ENCODE peak calls at places on chromosomes 2 and 18, in five cellular contexts. One of them, this sample, is unnamed.

GRCh38 chr2:211085056-211085680 is 528.8 kb downstream of the CPS1 start:
- DNase-seq in ovary: no peak
- DNase-seq in stomach: no peak
- DNase-seq in endothelial cell of umbilical vein: peak; percentile 43
- DNase-seq in GM12891: no peak
- DNase-seq in this sample: no peak

GRCh38 chr2:127197475-127198385 is 22.4 kb downstream of the CYP27C1 start:
- DNase-seq in ovary: peak; percentile 74
- DNase-seq in stomach: peak; percentile 69
- DNase-seq in endothelial cell of umbilical vein: peak; percentile 39
- DNase-seq in GM12891: no peak
- DNase-seq in this sample: no peak

GRCh38 chr2:44273596-44273995 is 1.7 kb upstream of the SLC3A1 start:
- DNase-seq in ovary: no peak
- DNase-seq in stomach: no peak
- DNase-seq in endothelial cell of umbilical vein: no peak
- DNase-seq in GM12891: no peak
- DNase-seq in this sample: no peak

GRCh38 chr2:240781471-240782220 is 38.4 kb downstream of the KIF1A start:
- DNase-seq in ovary: peak; percentile 33
- DNase-seq in stomach: no peak
- DNase-seq in endothelial cell of umbilical vein: no peak
- DNase-seq in GM12891: no peak
- DNase-seq in this sample: no peak

GRCh38 chr2:201220102-201220570 is 37.2 kb downstream of the CASP10 start:
- DNase-seq in ovary: no peak
- DNase-seq in stomach: peak; percentile 45
- DNase-seq in endothelial cell of umbilical vein: peak; percentile 92
- DNase-seq in GM12891: no peak
- DNase-seq in this sample: no peak

GRCh38 chr18:62434798-62435197 is 88.0 kb upstream of the ZCCHC2 start:
- DNase-seq in ovary: no peak
- DNase-seq in stomach: no peak
- DNase-seq in endothelial cell of umbilical vein: no peak
- DNase-seq in GM12891: no peak
- DNase-seq in this sample: no peak

GRCh38 chr2:152046940-152047339 is 51.9 kb downstream of the CACNB4 start:
- DNase-seq in ovary: no peak
- DNase-seq in stomach: no peak
- DNase-seq in endothelial cell of umbilical vein: no peak
- DNase-seq in GM12891: no peak
- DNase-seq in this sample: no peak

GRCh38 chr18:36314754-36315153 is 17.2 kb downstream of the FHOD3 start:
- DNase-seq in ovary: no peak
- DNase-seq in stomach: no peak
- DNase-seq in endothelial cell of umbilical vein: no peak
- DNase-seq in GM12891: no peak
- DNase-seq in this sample: no peak

GRCh38 chr2:197972587-197972986 is 168.2 kb downstream of the PLCL1 start:
- DNase-seq in ovary: no peak
- DNase-seq in stomach: no peak
- DNase-seq in endothelial cell of umbilical vein: no peak
- DNase-seq in GM12891: no peak
- DNase-seq in this sample: no peak

GRCh38 chr2:72696559-72696958 is 129.3 kb downstream of the EXOC6B start:
- DNase-seq in ovary: no peak
- DNase-seq in stomach: no peak
- DNase-seq in endothelial cell of umbilical vein: no peak
- DNase-seq in GM12891: no peak
- DNase-seq in this sample: no peak

GRCh38 chr2:200422532-200423262 is 87.2 kb downstream of the KCTD18 start:
- DNase-seq in ovary: no peak
- DNase-seq in stomach: no peak
- DNase-seq in endothelial cell of umbilical vein: no peak
- DNase-seq in GM12891: no peak
- DNase-seq in this sample: no peak

GRCh38 chr2:144643537-144644336 is 123.8 kb upstream of the ZEB2 start:
- DNase-seq in ovary: no peak
- DNase-seq in stomach: no peak
- DNase-seq in endothelial cell of umbilical vein: no peak
- DNase-seq in GM12891: no peak
- DNase-seq in this sample: no peak

GRCh38 chr2:144484201-144484948 is 35.5 kb downstream of the ZEB2 start:
- DNase-seq in ovary: no peak
- DNase-seq in stomach: no peak
- DNase-seq in endothelial cell of umbilical vein: no peak
- DNase-seq in GM12891: no peak
- DNase-seq in this sample: no peak

GRCh38 chr18:55981712-55982475 is 393.9 kb upstream of the TCF4 start:
- DNase-seq in ovary: no peak
- DNase-seq in stomach: no peak
- DNase-seq in endothelial cell of umbilical vein: no peak
- DNase-seq in GM12891: no peak
- DNase-seq in this sample: no peak

GRCh38 chr2:38076710-38077430 is 919 bp upstream of the CYP1B1 start:
- DNase-seq in ovary: peak; percentile 76
- DNase-seq in stomach: peak; percentile 70
- DNase-seq in endothelial cell of umbilical vein: no peak
- DNase-seq in GM12891: peak; percentile 68
- DNase-seq in this sample: peak; percentile 86

GRCh38 chr2:191933307-191934105 is 86.6 kb upstream of the CAVIN2 start:
- DNase-seq in ovary: no peak
- DNase-seq in stomach: no peak
- DNase-seq in endothelial cell of umbilical vein: peak; percentile 33
- DNase-seq in GM12891: no peak
- DNase-seq in this sample: no peak

GRCh38 chr2:29072251-29072650 is 2.1 kb downstream of the PCARE start:
- DNase-seq in ovary: no peak
- DNase-seq in stomach: no peak
- DNase-seq in endothelial cell of umbilical vein: no peak
- DNase-seq in GM12891: no peak
- DNase-seq in this sample: no peak
- TF ChIP-seq POLR2A in ovary: no peak
- TF ChIP-seq POLR2A in stomach: no peak
- TF ChIP-seq POLR2A in endothelial cell of umbilical vein: no peak
- TF ChIP-seq POLR2A in GM12891: no peak
- TF ChIP-seq POLR2A in this sample: no peak

GRCh38 chr2:23502096-23502495 is 117.1 kb downstream of the KLHL29 start:
- DNase-seq in ovary: peak; percentile 73
- DNase-seq in stomach: no peak
- DNase-seq in endothelial cell of umbilical vein: no peak
- DNase-seq in GM12891: no peak
- DNase-seq in this sample: no peak
- TF ChIP-seq POLR2A in ovary: no peak
- TF ChIP-seq POLR2A in stomach: no peak
- TF ChIP-seq POLR2A in endothelial cell of umbilical vein: no peak
- TF ChIP-seq POLR2A in GM12891: no peak
- TF ChIP-seq POLR2A in this sample: no peak

GRCh38 chr2:161061786-161062185 is 98.4 kb upstream of the TANK start:
- DNase-seq in ovary: no peak
- DNase-seq in stomach: no peak
- DNase-seq in endothelial cell of umbilical vein: no peak
- DNase-seq in GM12891: no peak
- DNase-seq in this sample: no peak

GRCh38 chr2:161067846-161068245 is 92.4 kb upstream of the TANK start:
- DNase-seq in ovary: no peak
- DNase-seq in stomach: no peak
- DNase-seq in endothelial cell of umbilical vein: no peak
- DNase-seq in GM12891: no peak
- DNase-seq in this sample: no peak

GRCh38 chr2:161063946-161064306 is 96.3 kb upstream of the TANK start:
- DNase-seq in ovary: no peak
- DNase-seq in stomach: no peak
- DNase-seq in endothelial cell of umbilical vein: no peak
- DNase-seq in GM12891: no peak
- DNase-seq in this sample: no peak

GRCh38 chr2:161059388-161059787 is 100.8 kb upstream of the TANK start:
- DNase-seq in ovary: no peak
- DNase-seq in stomach: no peak
- DNase-seq in endothelial cell of umbilical vein: no peak
- DNase-seq in GM12891: no peak
- DNase-seq in this sample: no peak

GRCh38 chr2:161063074-161063945 is 96.9 kb upstream of the TANK start:
- DNase-seq in ovary: peak; percentile 71
- DNase-seq in stomach: peak; percentile 70
- DNase-seq in endothelial cell of umbilical vein: peak; percentile 89
- DNase-seq in GM12891: peak; percentile 17
- DNase-seq in this sample: peak; percentile 40
- TF ChIP-seq POLR2A in ovary: no peak
- TF ChIP-seq POLR2A in stomach: no peak
- TF ChIP-seq POLR2A in endothelial cell of umbilical vein: no peak
- TF ChIP-seq POLR2A in GM12891: no peak
- TF ChIP-seq POLR2A in this sample: no peak

DNA sequence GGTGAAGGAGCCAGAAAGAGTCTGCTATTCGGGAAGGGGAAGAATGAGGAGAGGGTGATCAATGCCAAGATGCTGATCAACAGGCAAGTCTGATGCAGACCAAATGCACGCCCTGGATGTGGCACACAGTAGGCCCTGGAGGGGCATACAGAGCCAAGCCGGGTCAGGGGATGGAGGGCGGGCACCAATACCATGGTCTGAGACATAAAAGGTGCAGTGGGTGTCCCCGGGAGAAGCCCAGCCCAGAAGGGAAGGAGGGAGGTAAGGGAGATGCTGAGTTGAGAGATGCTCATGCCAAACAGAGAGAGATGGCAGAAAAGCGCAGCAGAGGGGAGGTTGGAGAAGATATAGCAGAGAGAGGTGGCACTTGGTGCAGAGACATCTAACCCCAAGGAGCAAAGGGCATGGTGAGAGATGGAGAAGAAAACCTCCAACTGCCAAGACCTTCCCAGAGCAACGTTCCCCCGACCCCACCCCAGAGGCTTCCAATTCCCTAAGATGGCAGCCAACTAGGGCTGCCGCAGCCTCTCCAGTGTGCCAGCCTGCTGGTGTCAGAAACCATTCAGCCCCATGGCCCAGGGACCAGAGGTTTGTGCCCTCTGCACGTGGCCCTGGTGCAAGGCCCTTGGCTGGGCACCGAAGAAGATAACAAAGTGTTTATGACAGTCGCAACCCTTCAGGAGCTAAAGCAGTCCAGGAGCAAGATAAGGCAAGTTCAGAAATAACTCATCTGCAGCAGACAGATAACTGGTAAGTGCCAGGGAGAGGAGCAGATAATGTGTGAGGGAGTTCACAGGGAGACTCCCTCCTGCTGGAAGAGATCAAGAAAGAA is 66.4 kb upstream of the ID2 start:
- DNase-seq in ovary: no peak
- DNase-seq in stomach: no peak
- DNase-seq in endothelial cell of umbilical vein: no peak
- DNase-seq in GM12891: no peak
- DNase-seq in this sample: no peak
- TF ChIP-seq POLR2A in ovary: no peak
- TF ChIP-seq POLR2A in stomach: no peak
- TF ChIP-seq POLR2A in endothelial cell of umbilical vein: no peak
- TF ChIP-seq POLR2A in GM12891: no peak
- TF ChIP-seq POLR2A in this sample: no peak

GRCh38 chr2:70979626-70980025 is 1.2 kb downstream of the ANKRD53 start:
- DNase-seq in ovary: no peak
- DNase-seq in stomach: no peak
- DNase-seq in endothelial cell of umbilical vein: no peak
- DNase-seq in GM12891: no peak
- DNase-seq in this sample: no peak

GRCh38 chr2:70975237-70975636 is 3.2 kb upstream of the ANKRD53 start:
- DNase-seq in ovary: no peak
- DNase-seq in stomach: no peak
- DNase-seq in endothelial cell of umbilical vein: no peak
- DNase-seq in GM12891: no peak
- DNase-seq in this sample: no peak

GRCh38 chr2:70981421-70981820 is 3.0 kb downstream of the ANKRD53 start:
- DNase-seq in ovary: no peak
- DNase-seq in stomach: no peak
- DNase-seq in endothelial cell of umbilical vein: no peak
- DNase-seq in GM12891: no peak
- DNase-seq in this sample: no peak

GRCh38 chr2:70977605-70978205 is 725 bp upstream of the ANKRD53 start:
- DNase-seq in ovary: no peak
- DNase-seq in stomach: peak; percentile 49
- DNase-seq in endothelial cell of umbilical vein: peak; percentile 35
- DNase-seq in GM12891: no peak
- DNase-seq in this sample: no peak

GRCh38 chr2:70978388-70979357 is at the start of gene ANKRD53:
- DNase-seq in ovary: peak; percentile 86
- DNase-seq in stomach: peak; percentile 44
- DNase-seq in endothelial cell of umbilical vein: peak; percentile 29
- DNase-seq in GM12891: peak; percentile 48
- DNase-seq in this sample: no peak
- TF ChIP-seq POLR2A in ovary: no peak
- TF ChIP-seq POLR2A in stomach: no peak
- TF ChIP-seq POLR2A in endothelial cell of umbilical vein: peak; percentile 36
- TF ChIP-seq POLR2A in GM12891: no peak
- TF ChIP-seq POLR2A in this sample: no peak

This sample was measured in H54.